ENCODE peak calls at places on chromosome 15, in eight cellular contexts. One of them, this sample, is unnamed.

GRCh38 chr15:68641376-68641775 is 62.6 kb downstream of the CORO2B start:
- DNase-seq in activated CD4-positive, alpha-beta T cell treated with anti-CD3 and anti-CD28 coated beads for 24 hours: no peak
- DNase-seq in body of pancreas: no peak
- DNase-seq in transverse colon: no peak
- DNase-seq in stimulated activated CD8-positive, alpha-beta memory T cell treated with anti-CD3 and anti-CD28 coated beads, Interleukin-2, amount 100 ng/mL, for 1 hour: no peak
- DNase-seq in NCI-H69: no peak
- DNase-seq in Panc1: no peak
- DNase-seq in left cardiac atrium: no peak
- DNase-seq in this sample: no peak

GRCh38 chr15:58951388-58952060 is 18.0 kb upstream of the SLTM start:
- DNase-seq in left cardiac atrium: no peak
- DNase-seq in body of pancreas: peak; percentile 11
- DNase-seq in transverse colon: no peak
- DNase-seq in activated CD4-positive, alpha-beta T cell treated with anti-CD3 and anti-CD28 coated beads for 24 hours: no peak
- DNase-seq in NCI-H69: peak; percentile 83
- DNase-seq in Panc1: no peak
- DNase-seq in stimulated activated CD8-positive, alpha-beta memory T cell treated with anti-CD3 and anti-CD28 coated beads, Interleukin-2, amount 100 ng/mL, for 1 hour: no peak
- DNase-seq in this sample: no peak

GRCh38 chr15:101641134-101641764 is 10.9 kb downstream of the TM2D3 start:
- DNase-seq in NCI-H69: peak; percentile 72
- DNase-seq in transverse colon: peak; percentile 84
- DNase-seq in Panc1: peak; percentile 61
- DNase-seq in activated CD4-positive, alpha-beta T cell treated with anti-CD3 and anti-CD28 coated beads for 24 hours: peak; percentile 57
- DNase-seq in left cardiac atrium: peak; percentile 67
- DNase-seq in stimulated activated CD8-positive, alpha-beta memory T cell treated with anti-CD3 and anti-CD28 coated beads, Interleukin-2, amount 100 ng/mL, for 1 hour: peak; percentile 54
- DNase-seq in body of pancreas: peak; percentile 83
- DNase-seq in this sample: peak; percentile 82

GRCh38 chr15:66565731-66566130 is at the start of gene LCTL:
- DNase-seq in stimulated activated CD8-positive, alpha-beta memory T cell treated with anti-CD3 and anti-CD28 coated beads, Interleukin-2, amount 100 ng/mL, for 1 hour: no peak
- DNase-seq in left cardiac atrium: no peak
- DNase-seq in activated CD4-positive, alpha-beta T cell treated with anti-CD3 and anti-CD28 coated beads for 24 hours: no peak
- DNase-seq in NCI-H69: no peak
- DNase-seq in transverse colon: no peak
- DNase-seq in body of pancreas: no peak
- DNase-seq in Panc1: no peak
- DNase-seq in this sample: no peak

GRCh38 chr15:97692317-97693015 is 268.0 kb upstream of the ARRDC4 start:
- DNase-seq in transverse colon: no peak
- DNase-seq in left cardiac atrium: peak; percentile 31
- DNase-seq in stimulated activated CD8-positive, alpha-beta memory T cell treated with anti-CD3 and anti-CD28 coated beads, Interleukin-2, amount 100 ng/mL, for 1 hour: no peak
- DNase-seq in activated CD4-positive, alpha-beta T cell treated with anti-CD3 and anti-CD28 coated beads for 24 hours: no peak
- DNase-seq in body of pancreas: no peak
- DNase-seq in Panc1: no peak
- DNase-seq in NCI-H69: peak; percentile 73
- DNase-seq in this sample: no peak

GRCh38 chr15:77966540-77967290 is 110.8 kb downstream of the TBC1D2B start:
- DNase-seq in transverse colon: peak; percentile 46
- DNase-seq in left cardiac atrium: no peak
- DNase-seq in body of pancreas: no peak
- DNase-seq in stimulated activated CD8-positive, alpha-beta memory T cell treated with anti-CD3 and anti-CD28 coated beads, Interleukin-2, amount 100 ng/mL, for 1 hour: peak; percentile 17
- DNase-seq in NCI-H69: peak; percentile 49
- DNase-seq in activated CD4-positive, alpha-beta T cell treated with anti-CD3 and anti-CD28 coated beads for 24 hours: peak; percentile 33
- DNase-seq in Panc1: no peak
- DNase-seq in this sample: peak; percentile 50

GRCh38 chr15:71191296-71191695 is 76.0 kb downstream of the THSD4 start:
- DNase-seq in activated CD4-positive, alpha-beta T cell treated with anti-CD3 and anti-CD28 coated beads for 24 hours: no peak
- DNase-seq in left cardiac atrium: no peak
- DNase-seq in Panc1: no peak
- DNase-seq in transverse colon: no peak
- DNase-seq in NCI-H69: no peak
- DNase-seq in stimulated activated CD8-positive, alpha-beta memory T cell treated with anti-CD3 and anti-CD28 coated beads, Interleukin-2, amount 100 ng/mL, for 1 hour: no peak
- DNase-seq in body of pancreas: no peak
- DNase-seq in this sample: no peak

GRCh38 chr15:51842852-51843737 is 13.6 kb downstream of the TMOD3 start:
- DNase-seq in NCI-H69: no peak
- DNase-seq in body of pancreas: no peak
- DNase-seq in transverse colon: no peak
- DNase-seq in activated CD4-positive, alpha-beta T cell treated with anti-CD3 and anti-CD28 coated beads for 24 hours: no peak
- DNase-seq in stimulated activated CD8-positive, alpha-beta memory T cell treated with anti-CD3 and anti-CD28 coated beads, Interleukin-2, amount 100 ng/mL, for 1 hour: no peak
- DNase-seq in left cardiac atrium: no peak
- DNase-seq in Panc1: no peak
- DNase-seq in this sample: no peak

GRCh38 chr15:49383266-49383665 is 39.8 kb upstream of the FGF7 start:
- DNase-seq in activated CD4-positive, alpha-beta T cell treated with anti-CD3 and anti-CD28 coated beads for 24 hours: no peak
- DNase-seq in NCI-H69: no peak
- DNase-seq in body of pancreas: no peak
- DNase-seq in transverse colon: no peak
- DNase-seq in stimulated activated CD8-positive, alpha-beta memory T cell treated with anti-CD3 and anti-CD28 coated beads, Interleukin-2, amount 100 ng/mL, for 1 hour: no peak
- DNase-seq in left cardiac atrium: no peak
- DNase-seq in Panc1: peak; percentile 17
- DNase-seq in this sample: no peak

GRCh38 chr15:60038111-60038521 is 34.0 kb downstream of the FOXB1 start:
- DNase-seq in stimulated activated CD8-positive, alpha-beta memory T cell treated with anti-CD3 and anti-CD28 coated beads, Interleukin-2, amount 100 ng/mL, for 1 hour: no peak
- DNase-seq in activated CD4-positive, alpha-beta T cell treated with anti-CD3 and anti-CD28 coated beads for 24 hours: no peak
- DNase-seq in Panc1: no peak
- DNase-seq in body of pancreas: no peak
- DNase-seq in left cardiac atrium: no peak
- DNase-seq in NCI-H69: peak; percentile 98
- DNase-seq in transverse colon: no peak
- DNase-seq in this sample: no peak

GRCh38 chr15:52078876-52079700 is 33.5 kb downstream of the BCL2L10 start:
- DNase-seq in stimulated activated CD8-positive, alpha-beta memory T cell treated with anti-CD3 and anti-CD28 coated beads, Interleukin-2, amount 100 ng/mL, for 1 hour: peak; percentile 73
- DNase-seq in transverse colon: peak; percentile 88
- DNase-seq in left cardiac atrium: peak; percentile 89
- DNase-seq in Panc1: no peak
- DNase-seq in NCI-H69: peak; percentile 89
- DNase-seq in activated CD4-positive, alpha-beta T cell treated with anti-CD3 and anti-CD28 coated beads for 24 hours: peak; percentile 85
- DNase-seq in body of pancreas: peak; percentile 89
- DNase-seq in this sample: peak; percentile 93

GRCh38 chr15:95259513-95259912 is 1028.2 kb downstream of the MCTP2 start:
- DNase-seq in Panc1: peak; percentile 50
- DNase-seq in stimulated activated CD8-positive, alpha-beta memory T cell treated with anti-CD3 and anti-CD28 coated beads, Interleukin-2, amount 100 ng/mL, for 1 hour: peak; percentile 22
- DNase-seq in left cardiac atrium: peak; percentile 68
- DNase-seq in transverse colon: peak; percentile 49
- DNase-seq in activated CD4-positive, alpha-beta T cell treated with anti-CD3 and anti-CD28 coated beads for 24 hours: peak; percentile 25
- DNase-seq in NCI-H69: peak; percentile 46
- DNase-seq in body of pancreas: peak; percentile 68
- DNase-seq in this sample: peak; percentile 65

GRCh38 chr15:63403254-63403945 is 21.8 kb upstream of the CA12 start:
- DNase-seq in activated CD4-positive, alpha-beta T cell treated with anti-CD3 and anti-CD28 coated beads for 24 hours: no peak
- DNase-seq in transverse colon: no peak
- DNase-seq in left cardiac atrium: no peak
- DNase-seq in body of pancreas: no peak
- DNase-seq in NCI-H69: no peak
- DNase-seq in Panc1: no peak
- DNase-seq in stimulated activated CD8-positive, alpha-beta memory T cell treated with anti-CD3 and anti-CD28 coated beads, Interleukin-2, amount 100 ng/mL, for 1 hour: no peak
- DNase-seq in this sample: no peak

GRCh38 chr15:80744826-80745225 is 34.3 kb upstream of the CEMIP start:
- DNase-seq in body of pancreas: no peak
- DNase-seq in transverse colon: no peak
- DNase-seq in NCI-H69: no peak
- DNase-seq in stimulated activated CD8-positive, alpha-beta memory T cell treated with anti-CD3 and anti-CD28 coated beads, Interleukin-2, amount 100 ng/mL, for 1 hour: no peak
- DNase-seq in left cardiac atrium: no peak
- DNase-seq in activated CD4-positive, alpha-beta T cell treated with anti-CD3 and anti-CD28 coated beads for 24 hours: no peak
- DNase-seq in Panc1: no peak
- DNase-seq in this sample: no peak

GRCh38 chr15:39784125-39784524 is 1.5 kb upstream of the FSIP1 start:
- DNase-seq in NCI-H69: no peak
- DNase-seq in transverse colon: no peak
- DNase-seq in body of pancreas: no peak
- DNase-seq in Panc1: no peak
- DNase-seq in stimulated activated CD8-positive, alpha-beta memory T cell treated with anti-CD3 and anti-CD28 coated beads, Interleukin-2, amount 100 ng/mL, for 1 hour: no peak
- DNase-seq in left cardiac atrium: no peak
- DNase-seq in activated CD4-positive, alpha-beta T cell treated with anti-CD3 and anti-CD28 coated beads for 24 hours: no peak
- DNase-seq in this sample: no peak